ENCODE peak calls at places on chromosome 6, in six cellular contexts. One of them, this sample, is unnamed.

GRCh38 chr6:113476937-113477839 is 380.0 kb upstream of the MARCKS start:
- DNase-seq in activated CD8-positive, alpha-beta T cell treated with anti-CD3 and anti-CD28 coated beads, Interleukin-2, amount 10 ng/mL, durations not matched to agents 7 days and 5 days: no peak
- DNase-seq in WTC11: no peak
- DNase-seq in G401: no peak
- DNase-seq in heart right ventricle: no peak
- DNase-seq in ELF-1: no peak
- DNase-seq in this sample: no peak

GRCh38 chr6:3746696-3747095 is 4.8 kb downstream of the PXDC1 start:
- DNase-seq in activated CD8-positive, alpha-beta T cell treated with anti-CD3 and anti-CD28 coated beads, Interleukin-2, amount 10 ng/mL, durations not matched to agents 7 days and 5 days: no peak
- DNase-seq in WTC11: no peak
- DNase-seq in G401: no peak
- DNase-seq in heart right ventricle: no peak
- DNase-seq in ELF-1: no peak
- DNase-seq in this sample: no peak

GRCh38 chr6:45072673-45073072 is 255.5 kb upstream of the RUNX2 start:
- DNase-seq in activated CD8-positive, alpha-beta T cell treated with anti-CD3 and anti-CD28 coated beads, Interleukin-2, amount 10 ng/mL, durations not matched to agents 7 days and 5 days: no peak
- DNase-seq in WTC11: no peak
- DNase-seq in G401: no peak
- DNase-seq in heart right ventricle: no peak
- DNase-seq in ELF-1: no peak
- DNase-seq in this sample: no peak

GRCh38 chr6:166397849-166398248 is 15.1 kb upstream of the MPC1 start:
- DNase-seq in activated CD8-positive, alpha-beta T cell treated with anti-CD3 and anti-CD28 coated beads, Interleukin-2, amount 10 ng/mL, durations not matched to agents 7 days and 5 days: no peak
- DNase-seq in WTC11: no peak
- DNase-seq in G401: no peak
- DNase-seq in heart right ventricle: no peak
- DNase-seq in ELF-1: no peak
- DNase-seq in this sample: no peak

GRCh38 chr6:167005350-167006159 is 6.4 kb downstream of the CEP43 start:
- DNase-seq in activated CD8-positive, alpha-beta T cell treated with anti-CD3 and anti-CD28 coated beads, Interleukin-2, amount 10 ng/mL, durations not matched to agents 7 days and 5 days: no peak
- DNase-seq in WTC11: no peak
- DNase-seq in G401: peak
- DNase-seq in heart right ventricle: peak
- DNase-seq in ELF-1: no peak
- DNase-seq in this sample: no peak

GRCh38 chr6:107819976-107820551 is 4.0 kb downstream of the SCML4 start:
- DNase-seq in activated CD8-positive, alpha-beta T cell treated with anti-CD3 and anti-CD28 coated beads, Interleukin-2, amount 10 ng/mL, durations not matched to agents 7 days and 5 days: peak
- DNase-seq in WTC11: peak
- DNase-seq in G401: peak
- DNase-seq in heart right ventricle: no peak
- DNase-seq in ELF-1: peak
- DNase-seq in this sample: no peak

GRCh38 chr6:81228912-81229540 is 523.5 kb downstream of the TENT5A start:
- DNase-seq in activated CD8-positive, alpha-beta T cell treated with anti-CD3 and anti-CD28 coated beads, Interleukin-2, amount 10 ng/mL, durations not matched to agents 7 days and 5 days: no peak
- DNase-seq in WTC11: no peak
- DNase-seq in G401: no peak
- DNase-seq in heart right ventricle: no peak
- DNase-seq in ELF-1: no peak
- DNase-seq in this sample: no peak

GRCh38 chr6:149863846-149864577 is at the start of gene LRP11:
- DNase-seq in activated CD8-positive, alpha-beta T cell treated with anti-CD3 and anti-CD28 coated beads, Interleukin-2, amount 10 ng/mL, durations not matched to agents 7 days and 5 days: peak
- DNase-seq in WTC11: peak
- DNase-seq in G401: peak
- DNase-seq in heart right ventricle: peak
- DNase-seq in ELF-1: peak
- DNase-seq in this sample: peak

GRCh38 chr6:159842035-159842434 is 42.0 kb downstream of the PNLDC1 start:
- DNase-seq in activated CD8-positive, alpha-beta T cell treated with anti-CD3 and anti-CD28 coated beads, Interleukin-2, amount 10 ng/mL, durations not matched to agents 7 days and 5 days: no peak
- DNase-seq in WTC11: no peak
- DNase-seq in G401: no peak
- DNase-seq in heart right ventricle: no peak
- DNase-seq in ELF-1: no peak
- DNase-seq in this sample: no peak

GRCh38 chr6:446418-447366 is 55.1 kb downstream of the IRF4 start:
- DNase-seq in activated CD8-positive, alpha-beta T cell treated with anti-CD3 and anti-CD28 coated beads, Interleukin-2, amount 10 ng/mL, durations not matched to agents 7 days and 5 days: peak
- DNase-seq in WTC11: no peak
- DNase-seq in G401: no peak
- DNase-seq in heart right ventricle: no peak
- DNase-seq in ELF-1: no peak
- DNase-seq in this sample: no peak

GRCh38 chr6:120010075-120010474 is 660.5 kb upstream of the MAN1A1 start:
- DNase-seq in activated CD8-positive, alpha-beta T cell treated with anti-CD3 and anti-CD28 coated beads, Interleukin-2, amount 10 ng/mL, durations not matched to agents 7 days and 5 days: no peak
- DNase-seq in WTC11: no peak
- DNase-seq in G401: no peak
- DNase-seq in heart right ventricle: no peak
- DNase-seq in ELF-1: no peak
- DNase-seq in this sample: no peak

GRCh38 chr6:157186785-157187181 is 136.5 kb downstream of the TMEM242 start:
- DNase-seq in activated CD8-positive, alpha-beta T cell treated with anti-CD3 and anti-CD28 coated beads, Interleukin-2, amount 10 ng/mL, durations not matched to agents 7 days and 5 days: no peak
- DNase-seq in WTC11: no peak
- DNase-seq in G401: no peak
- DNase-seq in heart right ventricle: no peak
- DNase-seq in ELF-1: no peak
- DNase-seq in this sample: no peak

GRCh38 chr6:11282245-11282644 is 49.8 kb upstream of the NEDD9 start:
- DNase-seq in activated CD8-positive, alpha-beta T cell treated with anti-CD3 and anti-CD28 coated beads, Interleukin-2, amount 10 ng/mL, durations not matched to agents 7 days and 5 days: no peak
- DNase-seq in WTC11: no peak
- DNase-seq in G401: no peak
- DNase-seq in heart right ventricle: no peak
- DNase-seq in ELF-1: no peak
- DNase-seq in this sample: no peak

GRCh38 chr6:123085403-123085802 is 89.4 kb downstream of the CLVS2 start:
- DNase-seq in activated CD8-positive, alpha-beta T cell treated with anti-CD3 and anti-CD28 coated beads, Interleukin-2, amount 10 ng/mL, durations not matched to agents 7 days and 5 days: no peak
- DNase-seq in WTC11: no peak
- DNase-seq in G401: no peak
- DNase-seq in heart right ventricle: no peak
- DNase-seq in ELF-1: no peak
- DNase-seq in this sample: no peak

GRCh38 chr6:135904666-135905065 is 53.2 kb downstream of the PDE7B start:
- DNase-seq in activated CD8-positive, alpha-beta T cell treated with anti-CD3 and anti-CD28 coated beads, Interleukin-2, amount 10 ng/mL, durations not matched to agents 7 days and 5 days: no peak
- DNase-seq in WTC11: no peak
- DNase-seq in G401: no peak
- DNase-seq in heart right ventricle: no peak
- DNase-seq in ELF-1: no peak
- DNase-seq in this sample: no peak

GRCh38 chr6:41560440-41561192 is 14.4 kb downstream of the FOXP4 start:
- DNase-seq in activated CD8-positive, alpha-beta T cell treated with anti-CD3 and anti-CD28 coated beads, Interleukin-2, amount 10 ng/mL, durations not matched to agents 7 days and 5 days: peak
- DNase-seq in WTC11: peak
- DNase-seq in G401: peak
- DNase-seq in heart right ventricle: peak
- DNase-seq in ELF-1: peak
- DNase-seq in this sample: no peak

This sample was measured in neural crest cell.